ENCODE peak calls at places on chromosomes 7 and 10, in nine cellular contexts. L is cardiac fibroblast, V is HFFc6, S is neural progenitor cell, M is colonic mucosa, I is mucosa of descending colon, F is dorsolateral prefrontal cortex, C is fibroblast of mammary gland, U is GM06990. X is an unnamed sample.
A peak's percentile ranks its signal among the peaks of the same experiment; 100 is the strongest.

GRCh38 chr7:151247611-151248176 is 800 bp downstream of the SMARCD3 start:
- DNase-seq in U (no peak), C (no peak), I (no peak), V (no peak), L (no peak), F (no peak), S (peak; percentile 46), M (no peak), X (no peak)

GRCh38 chr7:137547477-137547876 is 203.9 kb upstream of the PTN start:
- DNase-seq in I (no peak), M (no peak), V (peak; percentile 14), F (no peak), S (no peak), U (no peak), C (no peak), L (no peak), X (no peak)

GRCh38 chr10:68175954-68176353 is 56.0 kb downstream of the ATOH7 start:
- DNase-seq in F (no peak), S (no peak), M (no peak), V (peak; percentile 12), L (no peak), C (no peak), I (no peak), U (no peak), X (no peak)

GRCh38 chr10:51892965-51893658 is 193.7 kb upstream of the CSTF2T start:
- DNase-seq in V (no peak), S (peak; percentile 83), L (peak; percentile 37), F (no peak), C (peak; percentile 41), M (no peak), U (no peak), I (no peak), X (no peak)

GRCh38 chr7:55964261-55964801 is at the start of gene NIPSNAP2:
- DNase-seq in I (no peak), U (peak; percentile 78), S (peak; percentile 88), V (peak; percentile 13), F (peak; percentile 32), L (peak; percentile 63), C (peak; percentile 42), M (peak; percentile 45), X (no peak)

GRCh38 chr7:130662426-130662825 is 6.1 kb downstream of the COPG2 start:
- DNase-seq in S (no peak), M (no peak), C (no peak), L (no peak), I (no peak), V (no peak), U (no peak), F (no peak), X (no peak)

GRCh38 chr10:5559642-5560141 is 34.9 kb downstream of the CALML3 start:
- DNase-seq in M (no peak), S (no peak), L (peak; percentile 60), U (no peak), C (peak; percentile 73), I (no peak), F (no peak), V (peak; percentile 73), X (no peak)

GRCh38 chr7:132930881-132931280 is 151.0 kb downstream of the CHCHD3 start:
- DNase-seq in L (no peak), C (peak; percentile 20), U (no peak), F (no peak), S (peak; percentile 48), I (no peak), M (no peak), V (peak; percentile 3), X (no peak)

GRCh38 chr10:103762166-103762565 is 93.2 kb downstream of the SH3PXD2A start:
- DNase-seq in S (no peak), F (no peak), C (no peak), V (no peak), M (no peak), U (no peak), L (no peak), I (no peak), X (no peak)

GRCh38 chr10:103762924-103763323 is 92.5 kb downstream of the SH3PXD2A start:
- DNase-seq in U (no peak), S (no peak), L (no peak), I (no peak), C (no peak), F (no peak), V (no peak), M (no peak), X (no peak)

GRCh38 chr10:103759100-103759781 is 96.1 kb downstream of the SH3PXD2A start:
- DNase-seq in C (peak; percentile 81), L (peak; percentile 65), V (peak; percentile 86), M (peak; percentile 49), U (no peak), I (peak; percentile 52), S (no peak), F (peak; percentile 51), X (no peak)

GRCh38 chr10:103763374-103764202 is 91.8 kb downstream of the SH3PXD2A start:
- DNase-seq in S (no peak), I (no peak), L (peak; percentile 15), U (no peak), V (no peak), M (no peak), F (no peak), C (no peak), X (no peak)

DNA sequence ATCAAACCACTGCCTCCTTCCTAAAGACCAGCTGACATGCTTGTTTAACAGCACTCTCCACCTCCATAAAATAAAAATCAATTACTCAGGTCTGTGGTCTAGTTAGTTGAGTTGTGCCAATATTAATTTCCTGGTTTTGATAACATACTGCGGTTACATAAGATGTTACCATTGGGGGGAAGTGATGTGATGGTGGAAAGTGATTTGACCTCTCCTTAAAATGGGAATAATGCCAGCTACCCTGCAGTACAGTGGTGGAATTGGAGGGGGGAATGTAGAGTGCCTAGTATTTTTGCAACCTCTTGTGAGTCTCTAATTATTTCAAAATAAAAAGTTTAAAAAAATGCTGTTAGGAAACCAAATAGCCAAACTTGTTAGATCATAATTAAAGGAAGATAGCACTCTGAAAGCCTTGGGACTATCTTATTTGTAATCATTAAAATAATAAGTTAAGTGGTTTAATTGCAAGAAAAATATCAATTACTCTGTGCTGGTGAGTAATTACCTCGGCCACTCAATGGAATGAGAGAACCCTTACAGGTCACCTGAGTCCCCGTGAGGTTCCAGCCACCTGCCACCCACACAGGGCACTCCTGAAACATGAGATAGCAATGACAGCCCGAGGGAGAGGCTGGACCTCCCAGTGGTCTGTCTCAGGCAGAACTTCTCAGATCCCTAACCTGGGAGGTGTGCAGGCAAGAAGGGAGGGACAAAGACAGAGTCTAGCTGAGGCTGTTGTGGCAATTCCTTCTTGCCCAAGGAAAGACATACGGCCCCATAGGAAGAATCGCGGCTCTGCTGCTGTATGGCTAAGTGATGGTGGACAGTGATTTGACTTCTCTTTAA is 94.1 kb downstream of the SH3PXD2A start:
- DNase-seq in V (no peak), C (no peak), L (no peak), I (no peak), U (no peak), S (no peak), M (no peak), F (no peak), X (no peak)
- TF ChIP-seq CTCF in V (no peak), C (no peak), L (no peak), I (no peak), U (no peak), S (no peak), M (no peak), F (no peak), X (no peak)

GRCh38 chr7:45721949-45722598 is 147.9 kb downstream of the ADCY1 start:
- DNase-seq in M (no peak), V (no peak), S (no peak), C (no peak), U (no peak), L (no peak), I (no peak), F (no peak), X (no peak)
- TF ChIP-seq CTCF in M (no peak), V (peak; percentile 54), S (peak; percentile 23), C (peak; percentile 0), U (no peak), L (no peak), I (no peak), F (no peak), X (no peak)

GRCh38 chr10:133216776-133217175 is 13.2 kb upstream of the UTF1 start:
- DNase-seq in V (no peak), U (no peak), M (no peak), F (no peak), C (no peak), I (no peak), L (no peak), S (no peak), X (no peak)

GRCh38 chr10:133213641-133214467 is 16.2 kb upstream of the UTF1 start:
- DNase-seq in U (no peak), F (no peak), I (no peak), C (no peak), L (no peak), M (no peak), S (no peak), V (no peak), X (no peak)

GRCh38 chr10:133215586-133215985 is 14.4 kb upstream of the UTF1 start:
- DNase-seq in U (no peak), V (no peak), F (no peak), L (no peak), C (no peak), I (no peak), S (no peak), M (no peak), X (no peak)

GRCh38 chr10:133212853-133213494 is 17.0 kb upstream of the UTF1 start:
- DNase-seq in L (no peak), I (no peak), F (no peak), V (no peak), M (no peak), S (no peak), C (no peak), U (no peak), X (no peak)

GRCh38 chr10:133214468-133215410 is 15.3 kb upstream of the UTF1 start:
- DNase-seq in F (no peak), V (no peak), U (no peak), I (no peak), L (no peak), M (no peak), S (no peak), C (no peak), X (no peak)
- TF ChIP-seq CTCF in F (no peak), V (no peak), U (no peak), I (no peak), L (no peak), M (no peak), S (no peak), C (no peak), X (no peak)

GRCh38 chr10:15718495-15719061 is 1.1 kb downstream of the ITGA8 start:
- DNase-seq in L (no peak), U (no peak), V (no peak), M (no peak), I (peak; percentile 28), C (no peak), F (no peak), S (no peak), X (no peak)

GRCh38 chr10:15715619-15716227 is 4.0 kb downstream of the ITGA8 start:
- DNase-seq in F (no peak), U (no peak), I (no peak), L (peak; percentile 44), C (peak; percentile 38), V (peak; percentile 11), M (no peak), S (peak; percentile 56), X (no peak)

GRCh38 chr10:15720635-15721310 is 1.1 kb upstream of the ITGA8 start:
- DNase-seq in L (no peak), S (no peak), C (no peak), I (no peak), M (no peak), F (no peak), U (no peak), V (no peak), X (no peak)

GRCh38 chr10:15719062-15719898 is 442 bp downstream of the ITGA8 start:
- DNase-seq in V (no peak), S (peak; percentile 61), U (peak; percentile 12), L (no peak), C (no peak), I (peak; percentile 28), F (no peak), M (peak; percentile 19), X (no peak)

DNA sequence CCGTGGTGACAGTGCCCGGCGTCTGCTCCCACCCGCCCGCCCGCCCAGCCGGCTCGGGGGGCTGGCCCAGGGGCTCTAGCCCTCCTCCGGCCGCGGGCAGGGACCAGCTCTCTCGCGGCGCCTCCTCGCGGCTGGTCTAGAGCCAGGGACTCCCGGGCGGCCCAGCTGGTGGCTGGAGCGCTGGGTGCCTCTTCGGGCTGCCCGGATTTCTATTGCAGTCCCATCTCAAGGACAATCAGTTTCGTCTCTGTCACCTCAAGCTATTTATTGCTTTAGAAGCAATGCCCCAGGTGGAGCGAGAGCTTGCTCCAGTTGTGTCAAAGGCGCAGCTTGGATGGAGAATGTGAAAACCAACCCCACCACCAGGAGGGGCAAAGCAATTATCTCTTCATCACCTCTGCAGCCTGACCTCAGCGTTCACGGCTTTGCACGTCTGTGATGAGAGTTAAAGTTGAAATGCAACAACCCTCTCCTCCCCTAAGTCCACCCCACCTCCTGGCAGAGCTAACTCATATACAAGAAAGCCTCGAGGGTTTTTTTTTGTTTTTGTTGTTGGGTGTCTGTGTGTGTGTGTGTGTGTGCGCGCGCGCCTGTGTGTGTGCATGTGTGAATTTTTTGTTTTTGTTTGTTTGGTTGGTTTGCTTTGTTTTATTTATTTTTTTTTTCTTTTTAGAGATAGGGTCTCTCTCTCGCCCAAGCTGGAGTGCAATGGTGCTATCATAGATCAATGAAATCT is at the start of gene ITGA8:
- DNase-seq in I (peak; percentile 61), U (no peak), F (no peak), C (peak; percentile 39), V (no peak), M (peak; percentile 23), L (peak; percentile 26), S (peak; percentile 73), X (no peak)
- TF ChIP-seq CTCF in I (no peak), U (no peak), F (peak; percentile 13), C (peak; percentile 57), V (peak; percentile 67), M (no peak), L (peak; percentile 42), S (peak; percentile 68), X (no peak)